ENCODE peak calls at places on chromosomes 13 and 19, in nine cellular contexts. One of them, this sample, is unnamed.

GRCh38 chr13:109977212-109977968 is 191.0 kb upstream of the IRS2 start:
- DNase-seq in astrocyte of the cerebellum: no peak
- DNase-seq in IMR-90: no peak
- DNase-seq in nucleus accumbens: no peak
- DNase-seq in substantia nigra: no peak
- DNase-seq in renal cortical epithelial cell: no peak
- DNase-seq in stimulated activated CD4-positive, alpha-beta T cell treated with anti-CD3 and anti-CD28 coated beads, Interleukin-1b, Interleukin-23, amount 100 ng/mL, for 24 hours: no peak
- DNase-seq in GM23248: no peak
- DNase-seq in pancreas: no peak
- DNase-seq in this sample: no peak

GRCh38 chr19:55362990-55363716 is at the start of gene GARIN5B:
- DNase-seq in nucleus accumbens: no peak
- DNase-seq in stimulated activated CD4-positive, alpha-beta T cell treated with anti-CD3 and anti-CD28 coated beads, Interleukin-1b, Interleukin-23, amount 100 ng/mL, for 24 hours: no peak
- DNase-seq in pancreas: no peak
- DNase-seq in renal cortical epithelial cell: no peak
- DNase-seq in astrocyte of the cerebellum: no peak
- DNase-seq in substantia nigra: no peak
- DNase-seq in GM23248: no peak
- DNase-seq in IMR-90: no peak
- DNase-seq in this sample: no peak

GRCh38 chr19:4539697-4540581 is at the start of gene LRG1:
- DNase-seq in stimulated activated CD4-positive, alpha-beta T cell treated with anti-CD3 and anti-CD28 coated beads, Interleukin-1b, Interleukin-23, amount 100 ng/mL, for 24 hours: no peak
- DNase-seq in nucleus accumbens: no peak
- DNase-seq in renal cortical epithelial cell: peak
- DNase-seq in astrocyte of the cerebellum: no peak
- DNase-seq in IMR-90: no peak
- DNase-seq in GM23248: no peak
- DNase-seq in substantia nigra: no peak
- DNase-seq in pancreas: peak
- DNase-seq in this sample: no peak

GRCh38 chr13:70366720-70367119 is 258.5 kb upstream of the KLHL1 start:
- DNase-seq in IMR-90: no peak
- DNase-seq in substantia nigra: no peak
- DNase-seq in astrocyte of the cerebellum: no peak
- DNase-seq in nucleus accumbens: no peak
- DNase-seq in renal cortical epithelial cell: no peak
- DNase-seq in pancreas: no peak
- DNase-seq in stimulated activated CD4-positive, alpha-beta T cell treated with anti-CD3 and anti-CD28 coated beads, Interleukin-1b, Interleukin-23, amount 100 ng/mL, for 24 hours: no peak
- DNase-seq in GM23248: no peak
- DNase-seq in this sample: no peak

GRCh38 chr13:24995225-24995804 is 100.6 kb upstream of the PABPC3 start:
- DNase-seq in GM23248: peak
- DNase-seq in astrocyte of the cerebellum: peak
- DNase-seq in stimulated activated CD4-positive, alpha-beta T cell treated with anti-CD3 and anti-CD28 coated beads, Interleukin-1b, Interleukin-23, amount 100 ng/mL, for 24 hours: peak
- DNase-seq in IMR-90: peak
- DNase-seq in nucleus accumbens: no peak
- DNase-seq in pancreas: no peak
- DNase-seq in renal cortical epithelial cell: peak
- DNase-seq in substantia nigra: peak
- DNase-seq in this sample: peak

GRCh38 chr13:79741006-79741405 is 260.1 kb downstream of the NDFIP2 start:
- DNase-seq in GM23248: peak
- DNase-seq in IMR-90: peak
- DNase-seq in astrocyte of the cerebellum: peak
- DNase-seq in stimulated activated CD4-positive, alpha-beta T cell treated with anti-CD3 and anti-CD28 coated beads, Interleukin-1b, Interleukin-23, amount 100 ng/mL, for 24 hours: no peak
- DNase-seq in renal cortical epithelial cell: peak
- DNase-seq in nucleus accumbens: no peak
- DNase-seq in pancreas: no peak
- DNase-seq in substantia nigra: no peak
- DNase-seq in this sample: no peak

GRCh38 chr13:76991432-76991795 is 467 bp upstream of the CLN5 start:
- DNase-seq in IMR-90: no peak
- DNase-seq in renal cortical epithelial cell: no peak
- DNase-seq in substantia nigra: no peak
- DNase-seq in pancreas: peak
- DNase-seq in stimulated activated CD4-positive, alpha-beta T cell treated with anti-CD3 and anti-CD28 coated beads, Interleukin-1b, Interleukin-23, amount 100 ng/mL, for 24 hours: peak
- DNase-seq in GM23248: peak
- DNase-seq in nucleus accumbens: no peak
- DNase-seq in astrocyte of the cerebellum: no peak
- DNase-seq in this sample: no peak

GRCh38 chr19:485583-486236 is 10.6 kb upstream of the MADCAM1 start:
- DNase-seq in astrocyte of the cerebellum: no peak
- DNase-seq in renal cortical epithelial cell: peak
- DNase-seq in stimulated activated CD4-positive, alpha-beta T cell treated with anti-CD3 and anti-CD28 coated beads, Interleukin-1b, Interleukin-23, amount 100 ng/mL, for 24 hours: no peak
- DNase-seq in pancreas: peak
- DNase-seq in GM23248: peak
- DNase-seq in IMR-90: no peak
- DNase-seq in nucleus accumbens: peak
- DNase-seq in substantia nigra: peak
- DNase-seq in this sample: no peak

GRCh38 chr19:34963531-34964406 is at the start of gene ZNF792:
- DNase-seq in nucleus accumbens: peak
- DNase-seq in IMR-90: peak
- DNase-seq in astrocyte of the cerebellum: no peak
- DNase-seq in stimulated activated CD4-positive, alpha-beta T cell treated with anti-CD3 and anti-CD28 coated beads, Interleukin-1b, Interleukin-23, amount 100 ng/mL, for 24 hours: no peak
- DNase-seq in substantia nigra: peak
- DNase-seq in pancreas: peak
- DNase-seq in renal cortical epithelial cell: no peak
- DNase-seq in GM23248: peak
- DNase-seq in this sample: peak

GRCh38 chr13:106173346-106173745 is 362.1 kb downstream of the EFNB2 start:
- DNase-seq in GM23248: no peak
- DNase-seq in IMR-90: no peak
- DNase-seq in pancreas: no peak
- DNase-seq in stimulated activated CD4-positive, alpha-beta T cell treated with anti-CD3 and anti-CD28 coated beads, Interleukin-1b, Interleukin-23, amount 100 ng/mL, for 24 hours: no peak
- DNase-seq in substantia nigra: no peak
- DNase-seq in renal cortical epithelial cell: peak
- DNase-seq in nucleus accumbens: no peak
- DNase-seq in astrocyte of the cerebellum: no peak
- DNase-seq in this sample: no peak

GRCh38 chr13:39273953-39274352 is 235.7 kb downstream of the NHLRC3 start:
- DNase-seq in IMR-90: no peak
- DNase-seq in stimulated activated CD4-positive, alpha-beta T cell treated with anti-CD3 and anti-CD28 coated beads, Interleukin-1b, Interleukin-23, amount 100 ng/mL, for 24 hours: no peak
- DNase-seq in astrocyte of the cerebellum: no peak
- DNase-seq in pancreas: no peak
- DNase-seq in substantia nigra: no peak
- DNase-seq in GM23248: no peak
- DNase-seq in renal cortical epithelial cell: peak
- DNase-seq in nucleus accumbens: no peak
- DNase-seq in this sample: peak

This sample was measured in T47D.